ENCODE peak calls at places on chromosomes 6 and 20, in four cellular contexts. E is tibial nerve, L is ovary, O is uterus. W is an unnamed sample.

GRCh38 chr6:91669154-91669903 is 1082.5 kb upstream of the MAP3K7 start:
- DNase-seq in E (no peak), L (no peak), O (no peak), W (no peak)

GRCh38 chr6:118542184-118542952 is 5.7 kb upstream of the PLN start:
- DNase-seq in E (no peak), L (no peak), O (no peak), W (no peak)

GRCh38 chr20:460707-461106 is 1.6 kb downstream of the TBC1D20 start:
- DNase-seq in E (no peak), L (no peak), O (no peak), W (no peak)

GRCh38 chr6:18171861-18172260 is 16.6 kb downstream of the KDM1B start:
- DNase-seq in E (no peak), L (no peak), O (no peak), W (no peak)

GRCh38 chr6:154996841-154997311 is 1.8 kb downstream of the TIAM2 start:
- DNase-seq in E (no peak), L (no peak), O (no peak), W (no peak)

GRCh38 chr6:114364295-114364694 is 21.5 kb upstream of the HS3ST5 start:
- DNase-seq in E (no peak), L (no peak), O (no peak), W (no peak)

GRCh38 chr6:34288581-34288980 is 39.8 kb upstream of the SMIM29 start:
- DNase-seq in E (no peak), L (no peak), O (no peak), W (no peak)

GRCh38 chr6:40395066-40395697 is 192.0 kb downstream of the LRFN2 start:
- DNase-seq in E (no peak), L (no peak), O (no peak), W (peak)

GRCh38 chr20:14707865-14708574 is 370.6 kb upstream of the FLRT3 start:
- DNase-seq in E (no peak), L (no peak), O (no peak), W (no peak)

GRCh38 chr6:8043221-8043620 is 21.0 kb downstream of the BLOC1S5 start:
- DNase-seq in E (no peak), L (no peak), O (no peak), W (no peak)

GRCh38 chr6:31179896-31180295 is 9.4 kb upstream of the POU5F1 start:
- DNase-seq in E (no peak), L (no peak), O (no peak), W (no peak)
- H3K4me3 ChIP-seq in E (peak), L (no peak), O (no peak), W (peak)

GRCh38 chr6:32610897-32611296 is 21.2 kb upstream of the HLA-DRB1 start:
- DNase-seq in E (no peak), L (no peak), O (no peak), W (no peak)

GRCh38 chr6:32607988-32608298 is 18.3 kb upstream of the HLA-DRB1 start:
- DNase-seq in E (no peak), L (no peak), O (no peak), W (no peak)

GRCh38 chr6:32608374-32608773 is 18.7 kb upstream of the HLA-DRB1 start:
- DNase-seq in E (no peak), L (no peak), O (no peak), W (no peak)

GRCh38 chr6:32609391-32609730 is 19.7 kb upstream of the HLA-DRB1 start:
- DNase-seq in E (no peak), L (no peak), O (no peak), W (no peak)

DNA sequence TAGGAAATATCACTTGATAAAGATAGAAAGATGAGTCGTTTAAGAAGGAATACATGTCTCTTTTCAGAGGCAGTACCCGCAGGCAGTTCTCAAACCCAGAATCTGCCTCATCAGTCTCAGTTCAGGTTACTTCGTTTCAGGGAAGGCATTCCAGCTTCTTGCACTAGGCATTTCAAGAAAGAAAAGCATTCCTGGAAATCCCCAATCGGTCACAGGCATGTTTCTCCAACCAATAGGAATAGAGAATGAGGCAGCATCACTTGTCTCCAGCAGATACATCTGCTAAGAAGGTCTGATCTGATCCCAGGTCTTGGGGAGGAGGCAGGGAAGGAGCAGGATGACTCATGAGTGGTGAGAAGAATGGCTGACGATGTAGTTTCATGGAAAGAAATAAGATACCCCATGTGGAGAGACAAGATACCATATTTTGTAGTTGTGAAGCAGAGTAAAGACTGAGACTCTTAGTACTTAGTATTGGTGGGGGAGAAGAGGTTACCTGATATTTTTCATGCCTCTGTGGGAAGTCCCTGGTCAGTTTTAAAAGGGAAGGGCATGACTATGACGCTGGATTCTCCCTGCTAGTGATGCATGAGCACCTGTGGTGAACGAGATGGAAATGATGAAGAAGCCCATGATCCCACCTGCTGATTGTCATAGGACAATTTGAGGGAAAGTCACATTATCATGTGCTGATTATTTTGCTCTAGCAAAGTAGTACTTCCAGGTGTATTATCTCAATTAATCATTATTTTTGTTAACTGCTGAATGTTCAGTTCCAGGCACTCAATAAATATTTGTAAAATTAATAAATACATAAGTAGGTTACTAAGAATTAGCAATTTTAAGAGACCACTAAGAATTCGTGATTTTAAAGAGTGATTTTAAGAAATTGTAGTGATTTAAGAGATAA is 20.3 kb upstream of the HLA-DRB1 start:
- DNase-seq in E (no peak), L (peak), O (no peak), W (no peak)
- H3K27ac ChIP-seq in E (peak), L (no peak), O (peak), W (peak)

GRCh38 chr20:32036716-32037355 is 15.2 kb upstream of the HCK start:
- DNase-seq in E (no peak), L (no peak), O (no peak), W (no peak)

GRCh38 chr20:32036252-32036651 is 15.8 kb upstream of the HCK start:
- DNase-seq in E (no peak), L (no peak), O (no peak), W (no peak)

GRCh38 chr20:32037929-32038328 is 14.1 kb upstream of the HCK start:
- DNase-seq in E (no peak), L (no peak), O (no peak), W (no peak)

GRCh38 chr20:32035398-32035852 is 16.6 kb upstream of the HCK start:
- DNase-seq in E (no peak), L (no peak), O (no peak), W (no peak)

DNA sequence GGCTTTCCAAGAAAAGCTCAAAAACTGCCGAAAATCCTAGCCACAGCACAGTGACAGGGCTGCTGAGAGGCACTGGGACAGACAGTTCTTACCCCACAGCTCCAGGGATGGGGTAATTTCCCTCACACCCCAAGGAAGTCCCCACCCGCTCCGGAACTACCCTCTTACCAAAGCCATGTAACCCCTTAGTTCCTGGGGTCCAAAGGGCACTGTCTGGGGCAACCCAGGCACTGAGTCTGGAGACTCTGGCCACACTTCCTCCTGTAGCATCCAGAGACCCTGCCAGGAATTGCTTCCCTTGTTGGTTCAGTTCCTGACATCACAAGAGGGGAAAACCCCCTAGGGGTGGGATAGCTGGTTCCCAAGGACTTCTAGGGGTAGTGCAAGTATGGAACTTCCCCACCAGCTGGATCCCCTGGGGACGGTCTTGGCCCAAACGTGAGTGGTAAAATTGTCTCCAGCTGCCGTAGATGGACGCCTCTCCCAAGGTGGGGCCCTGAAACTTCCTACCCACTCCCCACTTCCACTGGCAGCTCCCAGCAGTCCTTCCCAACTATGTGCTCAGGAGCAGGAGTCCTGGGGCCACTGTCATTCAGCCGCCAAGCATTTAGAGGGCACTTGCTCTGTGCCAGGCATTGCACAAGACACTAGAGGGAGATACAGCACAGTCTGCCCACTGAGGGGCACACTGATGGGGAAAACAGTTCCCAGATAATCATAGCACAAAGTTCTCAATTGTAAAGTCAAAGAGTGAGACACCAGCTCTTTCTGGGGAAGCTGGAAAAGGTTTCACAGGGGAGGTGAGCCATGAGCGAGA is 17.3 kb upstream of the HCK start:
- DNase-seq in E (no peak), L (no peak), O (no peak), W (no peak)
- TF ChIP-seq CTCF in E (no peak), L (no peak), O (no peak), W (no peak)

GRCh38 chr6:108714774-108715414 is 133.3 kb upstream of the ARMC2 start:
- DNase-seq in E (no peak), L (no peak), O (no peak), W (no peak)
- H3K4me3 ChIP-seq in E (no peak), L (no peak), O (no peak), W (no peak)

GRCh38 chr6:105587349-105588115 is 184.7 kb upstream of the PREP start:
- DNase-seq in E (no peak), L (no peak), O (no peak), W (no peak)
- H3K27ac ChIP-seq in E (no peak), L (no peak), O (no peak), W (no peak)

GRCh38 chr20:37081717-37082289 is 14.0 kb downstream of the RBL1 start:
- DNase-seq in E (peak), L (no peak), O (no peak), W (no peak)
- TF ChIP-seq CTCF in E (peak), L (no peak), O (no peak), W (no peak)

GRCh38 chr6:133945158-133945557 is 7.9 kb upstream of the TBPL1 start:
- DNase-seq in E (no peak), L (no peak), O (no peak), W (no peak)

GRCh38 chr6:133938533-133938932 is 14.5 kb upstream of the TBPL1 start:
- DNase-seq in E (no peak), L (no peak), O (no peak), W (no peak)

GRCh38 chr6:133937909-133938308 is 15.1 kb upstream of the TBPL1 start:
- DNase-seq in E (no peak), L (no peak), O (no peak), W (no peak)

GRCh38 chr6:133939778-133940667 is 13.0 kb upstream of the TBPL1 start:
- DNase-seq in E (no peak), L (no peak), O (no peak), W (no peak)
- H3K4me3 ChIP-seq in E (no peak), L (no peak), O (no peak), W (no peak)

DNA sequence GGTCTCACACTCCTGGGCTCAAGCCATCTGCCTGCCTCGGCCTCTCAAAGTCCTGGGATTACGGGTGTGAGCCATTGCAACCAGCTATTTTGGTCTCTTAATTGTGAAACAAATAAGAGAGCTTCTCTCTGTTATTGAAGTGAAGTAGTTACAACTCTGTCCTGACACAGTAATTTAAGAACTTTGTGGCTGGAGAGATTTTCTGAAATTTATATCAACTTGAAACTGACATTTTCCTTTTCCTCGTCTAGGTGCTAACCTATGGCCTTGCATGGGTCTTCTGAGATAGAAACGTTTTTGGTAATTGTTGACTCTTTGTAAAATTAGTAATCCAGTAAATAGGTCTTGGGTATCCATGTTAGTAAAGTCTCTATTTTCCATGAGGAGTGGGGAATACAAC is 122.1 kb upstream of the DOK5 start:
- DNase-seq in E (no peak), L (no peak), O (no peak), W (no peak)
- H3K27ac ChIP-seq in E (no peak), L (no peak), O (no peak), W (no peak)

GRCh38 chr6:161727063-161727462 is 453.2 kb upstream of the AGPAT4 start:
- DNase-seq in E (no peak), L (no peak), O (no peak), W (no peak)

GRCh38 chr6:161722394-161722793 is 448.5 kb upstream of the AGPAT4 start:
- DNase-seq in E (no peak), L (no peak), O (no peak), W (no peak)

GRCh38 chr6:161721511-161721910 is 447.6 kb upstream of the AGPAT4 start:
- DNase-seq in E (no peak), L (no peak), O (no peak), W (no peak)
- TF ChIP-seq CTCF in E (no peak), L (no peak), O (no peak), W (no peak)

GRCh38 chr6:56690519-56691200 is 48.0 kb upstream of the DST start:
- DNase-seq in E (no peak), L (no peak), O (no peak), W (no peak)
- H3K4me3 ChIP-seq in E (no peak), L (no peak), O (no peak), W (peak)